ENCODE peak calls at places on chromosomes 2 and 18, in nine cellular contexts. One of them, this sample, is unnamed.
A peak's percentile ranks its signal among the peaks of the same experiment; 100 is the strongest.

GRCh38 chr2:10097352-10098148 is 17.3 kb upstream of the CYS1 start:
- DNase-seq in tibial nerve: peak; percentile 50
- DNase-seq in epithelial cell of esophagus: peak; percentile 67
- DNase-seq in upper lobe of left lung: peak; percentile 91
- DNase-seq in CD8-positive, alpha-beta T cell: peak; percentile 32
- DNase-seq in heart right ventricle: peak; percentile 63
- DNase-seq in AG04449: no peak
- DNase-seq in HFF-Myc: peak; percentile 32
- DNase-seq in AG10803: peak; percentile 55
- DNase-seq in this sample: no peak

GRCh38 chr2:133411857-133412256 is 156.4 kb downstream of the NCKAP5 start:
- DNase-seq in epithelial cell of esophagus: no peak
- DNase-seq in upper lobe of left lung: no peak
- DNase-seq in AG04449: no peak
- DNase-seq in CD8-positive, alpha-beta T cell: no peak
- DNase-seq in AG10803: no peak
- DNase-seq in tibial nerve: no peak
- DNase-seq in heart right ventricle: no peak
- DNase-seq in HFF-Myc: no peak
- DNase-seq in this sample: no peak

GRCh38 chr2:64889803-64890202 is 99.4 kb upstream of the SLC1A4 start:
- DNase-seq in CD8-positive, alpha-beta T cell: no peak
- DNase-seq in AG04449: no peak
- DNase-seq in epithelial cell of esophagus: no peak
- DNase-seq in upper lobe of left lung: no peak
- DNase-seq in tibial nerve: no peak
- DNase-seq in AG10803: no peak
- DNase-seq in heart right ventricle: no peak
- DNase-seq in HFF-Myc: no peak
- DNase-seq in this sample: no peak

GRCh38 chr2:48144777-48145176 is 238.5 kb upstream of the FBXO11 start:
- DNase-seq in epithelial cell of esophagus: peak; percentile 29
- DNase-seq in AG10803: no peak
- DNase-seq in upper lobe of left lung: no peak
- DNase-seq in AG04449: no peak
- DNase-seq in tibial nerve: no peak
- DNase-seq in HFF-Myc: no peak
- DNase-seq in CD8-positive, alpha-beta T cell: no peak
- DNase-seq in heart right ventricle: peak; percentile 12
- DNase-seq in this sample: no peak

GRCh38 chr2:156401863-156402262 is 34.3 kb upstream of the GPD2 start:
- DNase-seq in HFF-Myc: no peak
- DNase-seq in tibial nerve: no peak
- DNase-seq in heart right ventricle: no peak
- DNase-seq in epithelial cell of esophagus: no peak
- DNase-seq in AG10803: no peak
- DNase-seq in CD8-positive, alpha-beta T cell: no peak
- DNase-seq in AG04449: no peak
- DNase-seq in upper lobe of left lung: no peak
- DNase-seq in this sample: no peak

GRCh38 chr2:21836261-21836660 is 712.5 kb downstream of the TDRD15 start:
- DNase-seq in epithelial cell of esophagus: no peak
- DNase-seq in AG04449: no peak
- DNase-seq in upper lobe of left lung: no peak
- DNase-seq in CD8-positive, alpha-beta T cell: no peak
- DNase-seq in heart right ventricle: no peak
- DNase-seq in tibial nerve: no peak
- DNase-seq in HFF-Myc: no peak
- DNase-seq in AG10803: no peak
- DNase-seq in this sample: no peak

GRCh38 chr2:28477645-28478044 is 18.2 kb upstream of the PLB1 start:
- DNase-seq in AG10803: no peak
- DNase-seq in epithelial cell of esophagus: no peak
- DNase-seq in AG04449: no peak
- DNase-seq in CD8-positive, alpha-beta T cell: no peak
- DNase-seq in heart right ventricle: no peak
- DNase-seq in tibial nerve: no peak
- DNase-seq in upper lobe of left lung: no peak
- DNase-seq in HFF-Myc: no peak
- DNase-seq in this sample: no peak

GRCh38 chr2:157430266-157430665 is 13.6 kb downstream of the CYTIP start:
- DNase-seq in HFF-Myc: no peak
- DNase-seq in AG04449: no peak
- DNase-seq in heart right ventricle: no peak
- DNase-seq in CD8-positive, alpha-beta T cell: no peak
- DNase-seq in tibial nerve: no peak
- DNase-seq in epithelial cell of esophagus: no peak
- DNase-seq in upper lobe of left lung: no peak
- DNase-seq in AG10803: no peak
- DNase-seq in this sample: no peak

GRCh38 chr2:207825033-207825957 is 55.6 kb upstream of the FZD5 start:
- DNase-seq in AG04449: no peak
- DNase-seq in AG10803: no peak
- DNase-seq in heart right ventricle: peak; percentile 41
- DNase-seq in CD8-positive, alpha-beta T cell: no peak
- DNase-seq in upper lobe of left lung: no peak
- DNase-seq in HFF-Myc: no peak
- DNase-seq in tibial nerve: no peak
- DNase-seq in epithelial cell of esophagus: no peak
- DNase-seq in this sample: no peak

GRCh38 chr2:95327861-95328260 is 30.7 kb downstream of the KCNIP3 start:
- DNase-seq in AG04449: no peak
- DNase-seq in CD8-positive, alpha-beta T cell: no peak
- DNase-seq in epithelial cell of esophagus: no peak
- DNase-seq in tibial nerve: no peak
- DNase-seq in AG10803: no peak
- DNase-seq in upper lobe of left lung: no peak
- DNase-seq in HFF-Myc: no peak
- DNase-seq in heart right ventricle: no peak
- DNase-seq in this sample: no peak

GRCh38 chr18:79487198-79488165 is 91.8 kb downstream of the NFATC1 start:
- DNase-seq in upper lobe of left lung: peak; percentile 79
- DNase-seq in epithelial cell of esophagus: no peak
- DNase-seq in HFF-Myc: no peak
- DNase-seq in AG10803: no peak
- DNase-seq in CD8-positive, alpha-beta T cell: no peak
- DNase-seq in AG04449: no peak
- DNase-seq in heart right ventricle: no peak
- DNase-seq in tibial nerve: no peak
- DNase-seq in this sample: no peak

GRCh38 chr2:44430340-44430739 is 68.6 kb downstream of the CAMKMT start:
- DNase-seq in HFF-Myc: no peak
- DNase-seq in AG10803: no peak
- DNase-seq in heart right ventricle: no peak
- DNase-seq in epithelial cell of esophagus: no peak
- DNase-seq in AG04449: no peak
- DNase-seq in tibial nerve: no peak
- DNase-seq in CD8-positive, alpha-beta T cell: no peak
- DNase-seq in upper lobe of left lung: no peak
- DNase-seq in this sample: no peak

GRCh38 chr2:75523313-75524275 is 37.1 kb downstream of the EVA1A start:
- DNase-seq in tibial nerve: no peak
- DNase-seq in upper lobe of left lung: no peak
- DNase-seq in AG04449: no peak
- DNase-seq in heart right ventricle: no peak
- DNase-seq in CD8-positive, alpha-beta T cell: no peak
- DNase-seq in epithelial cell of esophagus: peak; percentile 83
- DNase-seq in AG10803: peak; percentile 38
- DNase-seq in HFF-Myc: no peak
- DNase-seq in this sample: no peak

GRCh38 chr2:36802952-36803351 is 106.4 kb downstream of the VIT start:
- DNase-seq in AG10803: no peak
- DNase-seq in upper lobe of left lung: no peak
- DNase-seq in epithelial cell of esophagus: no peak
- DNase-seq in HFF-Myc: no peak
- DNase-seq in CD8-positive, alpha-beta T cell: no peak
- DNase-seq in heart right ventricle: no peak
- DNase-seq in tibial nerve: no peak
- DNase-seq in AG04449: no peak
- DNase-seq in this sample: no peak

GRCh38 chr18:61398961-61399632 is 65.9 kb downstream of the CDH20 start:
- DNase-seq in tibial nerve: no peak
- DNase-seq in CD8-positive, alpha-beta T cell: no peak
- DNase-seq in epithelial cell of esophagus: no peak
- DNase-seq in upper lobe of left lung: no peak
- DNase-seq in heart right ventricle: no peak
- DNase-seq in AG04449: no peak
- DNase-seq in HFF-Myc: peak; percentile 61
- DNase-seq in AG10803: peak; percentile 74
- DNase-seq in this sample: peak; percentile 40

DNA sequence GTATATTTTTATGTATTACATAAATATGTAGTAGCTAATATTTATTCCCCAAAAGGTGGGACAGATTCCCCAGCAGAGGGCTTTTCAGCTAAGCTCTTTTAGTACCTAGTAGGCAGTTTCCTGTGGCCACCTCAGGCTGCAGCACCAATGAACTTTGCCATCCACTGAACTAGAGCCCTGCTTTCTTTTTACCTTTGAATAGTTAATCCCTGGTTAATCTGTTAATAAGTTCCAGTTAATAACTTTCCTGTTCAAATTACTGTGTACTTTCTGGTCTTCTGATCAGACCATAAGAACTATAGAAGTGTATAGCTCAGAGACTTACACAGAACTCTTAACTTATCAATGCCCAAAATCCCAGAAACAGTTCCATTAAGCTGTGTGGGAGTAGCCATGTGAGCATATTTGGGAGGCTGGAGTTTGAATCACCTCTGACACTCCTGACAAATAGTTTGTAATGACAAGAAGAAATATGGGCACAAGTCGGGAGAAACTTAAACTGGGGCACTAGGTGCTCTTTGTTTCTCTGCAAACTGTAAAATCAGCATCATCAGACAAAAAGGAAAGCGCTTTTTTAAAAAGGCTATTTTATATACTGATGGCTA is 40.0 kb downstream of the ASXL2 start:
- DNase-seq in HFF-Myc: no peak
- DNase-seq in heart right ventricle: no peak
- DNase-seq in CD8-positive, alpha-beta T cell: no peak
- DNase-seq in AG10803: no peak
- DNase-seq in epithelial cell of esophagus: no peak
- DNase-seq in AG04449: no peak
- DNase-seq in upper lobe of left lung: no peak
- DNase-seq in tibial nerve: no peak
- DNase-seq in this sample: no peak
- TF ChIP-seq CTCF in HFF-Myc: no peak
- TF ChIP-seq CTCF in heart right ventricle: no peak
- TF ChIP-seq CTCF in CD8-positive, alpha-beta T cell: no peak
- TF ChIP-seq CTCF in AG10803: no peak
- TF ChIP-seq CTCF in epithelial cell of esophagus: no peak
- TF ChIP-seq CTCF in AG04449: no peak
- TF ChIP-seq CTCF in upper lobe of left lung: no peak
- TF ChIP-seq CTCF in tibial nerve: no peak
- TF ChIP-seq CTCF in this sample: no peak

GRCh38 chr2:104844813-104845551 is 8.9 kb upstream of the POU3F3 start:
- DNase-seq in tibial nerve: no peak
- DNase-seq in AG04449: no peak
- DNase-seq in upper lobe of left lung: peak; percentile 74
- DNase-seq in HFF-Myc: no peak
- DNase-seq in AG10803: no peak
- DNase-seq in CD8-positive, alpha-beta T cell: no peak
- DNase-seq in epithelial cell of esophagus: no peak
- DNase-seq in heart right ventricle: no peak
- DNase-seq in this sample: no peak

GRCh38 chr2:104847821-104848160 is 6.1 kb upstream of the POU3F3 start:
- DNase-seq in AG04449: no peak
- DNase-seq in tibial nerve: no peak
- DNase-seq in upper lobe of left lung: no peak
- DNase-seq in CD8-positive, alpha-beta T cell: no peak
- DNase-seq in HFF-Myc: no peak
- DNase-seq in heart right ventricle: no peak
- DNase-seq in epithelial cell of esophagus: no peak
- DNase-seq in AG10803: no peak
- DNase-seq in this sample: no peak

GRCh38 chr2:104845552-104845931 is 8.4 kb upstream of the POU3F3 start:
- DNase-seq in AG04449: no peak
- DNase-seq in CD8-positive, alpha-beta T cell: no peak
- DNase-seq in heart right ventricle: no peak
- DNase-seq in tibial nerve: no peak
- DNase-seq in upper lobe of left lung: no peak
- DNase-seq in HFF-Myc: no peak
- DNase-seq in AG10803: no peak
- DNase-seq in epithelial cell of esophagus: no peak
- DNase-seq in this sample: no peak

GRCh38 chr2:104846955-104847820 is 6.7 kb upstream of the POU3F3 start:
- DNase-seq in CD8-positive, alpha-beta T cell: no peak
- DNase-seq in HFF-Myc: no peak
- DNase-seq in epithelial cell of esophagus: no peak
- DNase-seq in tibial nerve: no peak
- DNase-seq in upper lobe of left lung: no peak
- DNase-seq in heart right ventricle: no peak
- DNase-seq in AG04449: no peak
- DNase-seq in AG10803: no peak
- DNase-seq in this sample: no peak

GRCh38 chr2:104846182-104846954 is 7.5 kb upstream of the POU3F3 start:
- DNase-seq in epithelial cell of esophagus: no peak
- DNase-seq in HFF-Myc: no peak
- DNase-seq in heart right ventricle: no peak
- DNase-seq in tibial nerve: no peak
- DNase-seq in CD8-positive, alpha-beta T cell: no peak
- DNase-seq in upper lobe of left lung: peak; percentile 19
- DNase-seq in AG10803: no peak
- DNase-seq in AG04449: no peak
- DNase-seq in this sample: no peak
- H3K4me3 ChIP-seq in epithelial cell of esophagus: no peak overlapping the region
- H3K4me3 ChIP-seq in HFF-Myc: no peak overlapping the region
- H3K4me3 ChIP-seq in heart right ventricle: no peak overlapping the region
- H3K4me3 ChIP-seq in tibial nerve: no peak overlapping the region
- H3K4me3 ChIP-seq in CD8-positive, alpha-beta T cell: no peak overlapping the region
- H3K4me3 ChIP-seq in upper lobe of left lung: no peak overlapping the region
- H3K4me3 ChIP-seq in AG10803: no peak overlapping the region
- H3K4me3 ChIP-seq in AG04449: no peak overlapping the region
- H3K4me3 ChIP-seq in this sample: no peak overlapping the region

DNA sequence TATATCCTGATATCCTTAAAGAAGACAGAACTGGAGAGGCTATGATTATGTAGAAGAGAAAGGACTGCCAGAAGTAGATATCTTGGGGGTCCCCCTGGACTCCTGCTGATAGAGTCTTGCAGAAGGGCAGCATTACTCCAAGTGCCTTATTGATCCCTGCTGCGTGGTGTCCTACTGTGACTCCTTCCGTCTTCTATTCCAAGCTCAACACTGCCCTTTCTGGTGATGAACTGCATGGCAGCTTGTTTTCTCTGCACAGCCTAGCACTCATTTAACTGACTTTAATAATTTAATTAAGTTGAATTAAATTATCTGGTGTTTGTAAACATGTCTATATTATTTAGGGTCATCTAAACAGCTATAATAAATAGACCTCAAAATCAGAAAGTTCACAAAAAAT is 194.1 kb upstream of the DSEL start:
- DNase-seq in CD8-positive, alpha-beta T cell: no peak
- DNase-seq in AG10803: no peak
- DNase-seq in epithelial cell of esophagus: peak; percentile 37
- DNase-seq in HFF-Myc: no peak
- DNase-seq in upper lobe of left lung: no peak
- DNase-seq in heart right ventricle: no peak
- DNase-seq in AG04449: no peak
- DNase-seq in tibial nerve: no peak
- DNase-seq in this sample: no peak
- TF ChIP-seq CTCF in CD8-positive, alpha-beta T cell: no peak
- TF ChIP-seq CTCF in AG10803: no peak
- TF ChIP-seq CTCF in epithelial cell of esophagus: peak; percentile 64
- TF ChIP-seq CTCF in HFF-Myc: no peak
- TF ChIP-seq CTCF in upper lobe of left lung: no peak
- TF ChIP-seq CTCF in heart right ventricle: no peak
- TF ChIP-seq CTCF in AG04449: no peak
- TF ChIP-seq CTCF in tibial nerve: no peak
- TF ChIP-seq CTCF in this sample: no peak

GRCh38 chr2:74498500-74499268 is 719 bp downstream of the LBX2 start:
- DNase-seq in CD8-positive, alpha-beta T cell: no peak
- DNase-seq in AG04449: no peak
- DNase-seq in tibial nerve: no peak
- DNase-seq in upper lobe of left lung: peak; percentile 79
- DNase-seq in heart right ventricle: no peak
- DNase-seq in AG10803: no peak
- DNase-seq in epithelial cell of esophagus: peak; percentile 55
- DNase-seq in HFF-Myc: no peak
- DNase-seq in this sample: no peak
- H3K4me3 ChIP-seq in CD8-positive, alpha-beta T cell: peak overlapping the region; percentile 59
- H3K4me3 ChIP-seq in AG04449: peak overlapping the region; percentile 43
- H3K4me3 ChIP-seq in tibial nerve: peak overlapping the region; percentile 43
- H3K4me3 ChIP-seq in upper lobe of left lung: no peak overlapping the region
- H3K4me3 ChIP-seq in heart right ventricle: peak overlapping the region; percentile 22
- H3K4me3 ChIP-seq in AG10803: peak overlapping the region; percentile 53
- H3K4me3 ChIP-seq in epithelial cell of esophagus: peak overlapping the region; percentile 40
- H3K4me3 ChIP-seq in HFF-Myc: peak overlapping the region; percentile 36
- H3K4me3 ChIP-seq in this sample: peak overlapping the region; percentile 47

This sample was measured in AG09309.